ENCODE peak calls at places on chromosomes 2 and 18, in ten cellular contexts. Z is T follicular helper cell; W is EL; D is A549; I is COR-L47; R is NCI-H524; S is A172; C is neural progenitor cell; V is stimulated activated CD8-positive, alpha-beta memory T cell treated with anti-CD3 and anti-CD28 coated beads, Interleukin-7, amount 100 ng/mL, for 1 hour; F is AG04449. Y is an unnamed sample.

GRCh38 chr18:73461038-73461779 is 593.4 kb upstream of the NETO1 start:
- DNase-seq in V (no peak), C (peak; percentile 36), W (no peak), I (no peak), S (no peak), R (no peak), D (no peak), Z (no peak), F (no peak), Y (no peak)

GRCh38 chr2:109437325-109438090 is 176.3 kb downstream of the SEPTIN10 start:
- DNase-seq in S (no peak), F (no peak), Z (no peak), C (no peak), W (no peak), R (peak; percentile 97), V (no peak), I (peak; percentile 38), D (no peak), Y (no peak)

GRCh38 chr2:26495705-26496271 is 17.9 kb upstream of the OTOF start:
- DNase-seq in R (no peak), C (peak; percentile 89), S (no peak), D (no peak), I (no peak), V (no peak), Z (no peak), F (no peak), W (no peak), Y (no peak)

GRCh38 chr2:103445356-103445755 is 683.5 kb downstream of the TMEM182 start:
- DNase-seq in R (peak; percentile 76), S (no peak), I (peak; percentile 82), W (no peak), F (no peak), Z (no peak), V (no peak), C (no peak), D (no peak), Y (no peak)

GRCh38 chr2:106193491-106193976 is 567 bp downstream of the UXS1 start:
- DNase-seq in Z (no peak), S (no peak), F (no peak), D (no peak), I (peak; percentile 16), W (peak; percentile 22), R (peak; percentile 32), C (peak; percentile 78), V (no peak), Y (peak; percentile 63)

GRCh38 chr2:6865346-6866238 is at the start of gene CMPK2:
- DNase-seq in Z (peak; percentile 68), I (peak; percentile 65), F (no peak), W (peak; percentile 70), C (peak; percentile 67), S (peak; percentile 37), V (peak; percentile 72), D (peak; percentile 41), R (peak; percentile 73), Y (peak; percentile 72)

GRCh38 chr2:166433457-166433856 is 57.7 kb upstream of the SCN9A start:
- DNase-seq in C (no peak), D (no peak), V (no peak), W (no peak), S (no peak), F (no peak), Z (no peak), R (no peak), I (no peak), Y (no peak)

GRCh38 chr2:163733301-163733938 is 2.4 kb downstream of the FIGN start:
- DNase-seq in D (no peak), S (no peak), I (peak; percentile 37), R (peak; percentile 70), C (no peak), Z (no peak), F (no peak), W (no peak), V (no peak), Y (no peak)

GRCh38 chr2:6103949-6104348 is 411.8 kb downstream of the SOX11 start:
- DNase-seq in W (no peak), Z (no peak), I (no peak), R (no peak), S (no peak), C (no peak), D (no peak), F (no peak), V (no peak), Y (no peak)

GRCh38 chr2:96402591-96402990 is 67.0 kb downstream of the NCAPH start:
- DNase-seq in V (no peak), W (no peak), I (no peak), C (no peak), F (no peak), Z (no peak), R (no peak), D (no peak), S (no peak), Y (no peak)

GRCh38 chr2:105324732-105325131 is 4.8 kb downstream of the TGFBRAP1 start:
- DNase-seq in W (peak; percentile 88), V (no peak), F (peak; percentile 62), R (no peak), Z (no peak), S (peak; percentile 85), I (no peak), D (no peak), C (peak; percentile 28), Y (no peak)

GRCh38 chr2:72965770-72966430 is 48.6 kb downstream of the EMX1 start:
- DNase-seq in R (no peak), V (no peak), I (no peak), W (no peak), Z (no peak), D (no peak), S (no peak), F (no peak), C (no peak), Y (no peak)

GRCh38 chr2:24317491-24317920 is 42.8 kb downstream of the ITSN2 start:
- DNase-seq in F (no peak), V (no peak), Z (no peak), C (no peak), D (no peak), W (no peak), I (peak; percentile 78), R (peak; percentile 75), S (no peak), Y (no peak)

GRCh38 chr18:40821596-40822243 is 1133.3 kb upstream of the PIK3C3 start:
- DNase-seq in Z (no peak), F (no peak), D (no peak), C (no peak), W (no peak), I (no peak), S (no peak), R (peak; percentile 90), V (no peak), Y (peak; percentile 6)

GRCh38 chr2:855177-855576 is 95.5 kb upstream of the SNTG2 start:
- DNase-seq in D (no peak), R (no peak), V (no peak), S (no peak), I (no peak), W (no peak), C (no peak), F (no peak), Z (no peak), Y (no peak)

GRCh38 chr2:98476192-98476868 is 31.7 kb downstream of the INPP4A start:
- DNase-seq in R (peak; percentile 83), D (no peak), I (peak; percentile 45), Z (no peak), S (peak; percentile 22), W (no peak), F (no peak), V (no peak), C (no peak), Y (no peak)

GRCh38 chr2:133326651-133327397 is 241.4 kb downstream of the NCKAP5 start:
- DNase-seq in D (peak; percentile 93), F (peak; percentile 91), W (peak; percentile 95), V (no peak), C (peak; percentile 4), I (no peak), R (no peak), Z (no peak), S (peak; percentile 78), Y (no peak)

GRCh38 chr2:207185372-207185771 is 19.6 kb upstream of the KLF7 start:
- DNase-seq in Z (no peak), S (no peak), V (no peak), F (no peak), W (no peak), D (no peak), C (no peak), R (no peak), I (no peak), Y (no peak)

GRCh38 chr2:156405586-156405985 is 30.6 kb upstream of the GPD2 start:
- DNase-seq in S (peak; percentile 14), I (no peak), R (peak; percentile 1), W (peak; percentile 6), D (peak; percentile 50), C (no peak), F (no peak), Z (no peak), V (no peak), Y (no peak)

GRCh38 chr2:157291018-157291417 is 33.5 kb downstream of the GALNT5 start:
- DNase-seq in V (no peak), F (no peak), S (peak; percentile 24), R (no peak), I (no peak), Z (no peak), D (peak; percentile 65), W (no peak), C (no peak), Y (no peak)

GRCh38 chr2:46849080-46849715 is 66.4 kb downstream of the MCFD2 start:
- DNase-seq in V (no peak), R (no peak), D (peak; percentile 86), Z (no peak), I (no peak), W (no peak), C (no peak), S (peak; percentile 73), F (no peak), Y (no peak)

GRCh38 chr18:79404567-79404910 is 8.8 kb downstream of the NFATC1 start:
- DNase-seq in R (no peak), S (no peak), Z (peak; percentile 56), F (no peak), D (no peak), I (no peak), W (no peak), C (no peak), V (no peak), Y (no peak)

GRCh38 chr2:240948905-240949790 is 43.0 kb downstream of the CROCC2 start:
- DNase-seq in V (no peak), F (no peak), Z (no peak), D (no peak), W (no peak), C (no peak), R (peak; percentile 57), S (no peak), I (peak; percentile 33), Y (no peak)

GRCh38 chr18:10524507-10525425 is 1.1 kb upstream of the NAPG start:
- DNase-seq in F (no peak), D (no peak), Z (no peak), S (no peak), C (no peak), R (no peak), W (peak; percentile 71), I (no peak), V (no peak), Y (no peak)

GRCh38 chr2:229375241-229375640 is 104.2 kb upstream of the PID1 start:
- DNase-seq in D (no peak), R (no peak), C (no peak), Z (no peak), V (no peak), S (no peak), F (no peak), I (no peak), W (no peak), Y (no peak)

GRCh38 chr2:232543928-232544631 is 4.6 kb downstream of the CHRNG start:
- DNase-seq in C (no peak), R (no peak), V (no peak), D (no peak), F (no peak), Z (no peak), I (no peak), S (no peak), W (no peak), Y (no peak)

GRCh38 chr2:134917219-134917957 is 1.2 kb upstream of the CCNT2 start:
- DNase-seq in C (peak; percentile 11), R (no peak), D (peak; percentile 12), I (no peak), V (no peak), Z (no peak), W (peak; percentile 7), S (no peak), F (no peak), Y (peak; percentile 14)

GRCh38 chr2:216491757-216492635 is 6.6 kb upstream of the RPL37A start:
- DNase-seq in C (no peak), S (no peak), F (no peak), D (no peak), W (no peak), Z (no peak), I (no peak), R (peak; percentile 38), V (no peak), Y (no peak)